ENCODE peak calls at places on chromosomes 11 and 22, in eight cellular contexts. Y, F, N, A, W, P, M and K are unnamed samples.

GRCh38 chr11:67318239-67318555 is 14.9 kb downstream of the SSH3 start:
- DNase-seq in Y (no peak), F (no peak), N (no peak), A (no peak), W (no peak), P (no peak), M (no peak), K (no peak)

GRCh38 chr11:94876645-94877445 is 96.5 kb downstream of the CWC15 start:
- DNase-seq in Y (no peak), F (peak; percentile 29), N (no peak), A (peak; percentile 76), W (peak; percentile 84), P (peak; percentile 73), M (no peak), K (no peak)

GRCh38 chr11:9901931-9902330 is 238.1 kb downstream of the SWAP70 start:
- DNase-seq in Y (no peak), F (no peak), N (no peak), A (no peak), W (no peak), P (no peak), M (no peak), K (no peak)

GRCh38 chr11:47408598-47409439 is 429 bp downstream of the SLC39A13 start:
- DNase-seq in Y (no peak), F (peak; percentile 79), N (no peak), A (peak; percentile 71), W (peak; percentile 54), P (peak; percentile 66), M (no peak), K (peak; percentile 69)

GRCh38 chr22:29820941-29821789 is 16.9 kb downstream of the ASCC2 start:
- DNase-seq in Y (no peak), F (peak; percentile 75), N (peak; percentile 80), A (peak; percentile 91), W (peak; percentile 83), P (peak; percentile 56), M (no peak), K (no peak)

GRCh38 chr11:106925245-106925644 is 93.0 kb downstream of the GUCY1A2 start:
- DNase-seq in Y (no peak), F (no peak), N (no peak), A (no peak), W (no peak), P (no peak), M (no peak), K (no peak)

GRCh38 chr22:25141994-25142620 is 57.6 kb upstream of the CRYBB3 start:
- DNase-seq in Y (no peak), F (no peak), N (no peak), A (no peak), W (no peak), P (no peak), M (no peak), K (peak; percentile 75)

GRCh38 chr11:47478651-47479329 is 29.9 kb upstream of the RAPSN start:
- DNase-seq in Y (no peak), F (no peak), N (no peak), A (no peak), W (no peak), P (no peak), M (no peak), K (no peak)

GRCh38 chr11:58505849-58506248 is 2.1 kb downstream of the OR5B21 start:
- DNase-seq in Y (no peak), F (no peak), N (no peak), A (no peak), W (no peak), P (no peak), M (no peak), K (no peak)

GRCh38 chr11:102592634-102593581 is 32.2 kb downstream of the MMP20 start:
- DNase-seq in Y (no peak), F (no peak), N (no peak), A (no peak), W (no peak), P (no peak), M (no peak), K (peak; percentile 30)

GRCh38 chr11:119518746-119519382 is 95.9 kb upstream of the THY1 start:
- DNase-seq in Y (no peak), F (peak; percentile 7), N (no peak), A (no peak), W (no peak), P (no peak), M (peak; percentile 76), K (peak; percentile 86)

GRCh38 chr11:31806186-31806943 is 4.8 kb downstream of the PAX6 start:
- DNase-seq in Y (no peak), F (no peak), N (peak; percentile 49), A (no peak), W (no peak), P (no peak), M (no peak), K (no peak)

GRCh38 chr11:116787786-116788486 is at the start of gene ZPR1:
- DNase-seq in Y (peak; percentile 85), F (peak; percentile 82), N (peak; percentile 86), A (peak; percentile 95), W (peak; percentile 87), P (peak; percentile 84), M (peak; percentile 51), K (peak; percentile 92)

GRCh38 chr22:44248926-44249325 is 63.8 kb downstream of the SHISAL1 start:
- DNase-seq in Y (no peak), F (no peak), N (no peak), A (no peak), W (no peak), P (no peak), M (no peak), K (no peak)

GRCh38 chr11:130023204-130023603 is 20.6 kb upstream of the PRDM10 start:
- DNase-seq in Y (no peak), F (peak; percentile 72), N (no peak), A (no peak), W (no peak), P (no peak), M (no peak), K (no peak)

GRCh38 chr11:130553306-130553705 is 104.9 kb downstream of the ADAMTS15 start:
- DNase-seq in Y (no peak), F (no peak), N (no peak), A (no peak), W (no peak), P (no peak), M (no peak), K (no peak)

GRCh38 chr11:87878373-87878779 is 296.9 kb downstream of the RAB38 start:
- DNase-seq in Y (no peak), F (peak; percentile 1), N (no peak), A (no peak), W (no peak), P (no peak), M (no peak), K (no peak)

GRCh38 chr22:42180349-42180842 is 49.8 kb upstream of the CYP2D6 start:
- DNase-seq in Y (peak; percentile 55), F (peak; percentile 91), N (no peak), A (no peak), W (peak; percentile 12), P (peak; percentile 34), M (no peak), K (no peak)
- H3K4me3 ChIP-seq in Y (no peak overlapping the region), F (no peak overlapping the region), N (no peak overlapping the region), A (no peak overlapping the region), W (no peak overlapping the region), P (no peak overlapping the region), M (no peak overlapping the region), K (no peak overlapping the region)

GRCh38 chr11:111206472-111206871 is 39.1 kb upstream of the POU2AF2 start:
- DNase-seq in Y (no peak), F (no peak), N (no peak), A (no peak), W (no peak), P (no peak), M (no peak), K (no peak)
- H3K36me3 ChIP-seq in Y (no peaks in the 10 kb centered on the region), F (no peaks in the 10 kb centered on the region), N (no peaks in the 10 kb centered on the region), A (no peaks in the 10 kb centered on the region), W (no peaks in the 10 kb centered on the region), P (no peaks in the 10 kb centered on the region), M (no peaks in the 10 kb centered on the region), K (no peaks in the 10 kb centered on the region)

GRCh38 chr22:32803020-32803758 is 1.7 kb downstream of the TIMP3 start:
- DNase-seq in Y (no peak), F (peak; percentile 67), N (no peak), A (no peak), W (no peak), P (no peak), M (no peak), K (peak; percentile 54)

GRCh38 chr22:32804823-32805585 is 3.5 kb downstream of the TIMP3 start:
- DNase-seq in Y (no peak), F (peak; percentile 44), N (no peak), A (no peak), W (no peak), P (no peak), M (no peak), K (no peak)

GRCh38 chr22:32804036-32804435 is 2.5 kb downstream of the TIMP3 start:
- DNase-seq in Y (no peak), F (no peak), N (no peak), A (no peak), W (no peak), P (no peak), M (no peak), K (no peak)

GRCh38 chr22:32806296-32806695 is 4.8 kb downstream of the TIMP3 start:
- DNase-seq in Y (no peak), F (no peak), N (no peak), A (no peak), W (no peak), P (no peak), M (no peak), K (no peak)

DNA sequence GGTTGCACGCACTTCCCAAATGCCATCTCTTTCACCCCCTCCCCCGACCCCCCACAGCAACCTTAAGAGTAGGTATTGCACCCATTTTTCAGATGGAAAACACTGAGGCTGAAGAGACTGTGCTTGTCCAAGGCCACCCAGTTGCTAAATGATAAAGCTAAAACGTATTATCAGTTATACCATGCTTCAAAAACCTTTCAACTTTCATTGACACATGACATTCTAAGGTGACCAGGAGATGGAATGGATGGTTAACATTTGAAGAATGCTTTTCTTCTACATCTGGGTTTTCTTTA is 4.0 kb downstream of the TIMP3 start:
- DNase-seq in Y (no peak), F (no peak), N (no peak), A (no peak), W (no peak), P (no peak), M (no peak), K (no peak)
- H3K4me3 ChIP-seq in Y (no peak overlapping the region), F (no peak overlapping the region), N (no peak overlapping the region), A (peak overlapping the region; percentile 73), W (no peak overlapping the region), P (peak overlapping the region; percentile 78), M (no peak overlapping the region), K (no peak overlapping the region)

DNA sequence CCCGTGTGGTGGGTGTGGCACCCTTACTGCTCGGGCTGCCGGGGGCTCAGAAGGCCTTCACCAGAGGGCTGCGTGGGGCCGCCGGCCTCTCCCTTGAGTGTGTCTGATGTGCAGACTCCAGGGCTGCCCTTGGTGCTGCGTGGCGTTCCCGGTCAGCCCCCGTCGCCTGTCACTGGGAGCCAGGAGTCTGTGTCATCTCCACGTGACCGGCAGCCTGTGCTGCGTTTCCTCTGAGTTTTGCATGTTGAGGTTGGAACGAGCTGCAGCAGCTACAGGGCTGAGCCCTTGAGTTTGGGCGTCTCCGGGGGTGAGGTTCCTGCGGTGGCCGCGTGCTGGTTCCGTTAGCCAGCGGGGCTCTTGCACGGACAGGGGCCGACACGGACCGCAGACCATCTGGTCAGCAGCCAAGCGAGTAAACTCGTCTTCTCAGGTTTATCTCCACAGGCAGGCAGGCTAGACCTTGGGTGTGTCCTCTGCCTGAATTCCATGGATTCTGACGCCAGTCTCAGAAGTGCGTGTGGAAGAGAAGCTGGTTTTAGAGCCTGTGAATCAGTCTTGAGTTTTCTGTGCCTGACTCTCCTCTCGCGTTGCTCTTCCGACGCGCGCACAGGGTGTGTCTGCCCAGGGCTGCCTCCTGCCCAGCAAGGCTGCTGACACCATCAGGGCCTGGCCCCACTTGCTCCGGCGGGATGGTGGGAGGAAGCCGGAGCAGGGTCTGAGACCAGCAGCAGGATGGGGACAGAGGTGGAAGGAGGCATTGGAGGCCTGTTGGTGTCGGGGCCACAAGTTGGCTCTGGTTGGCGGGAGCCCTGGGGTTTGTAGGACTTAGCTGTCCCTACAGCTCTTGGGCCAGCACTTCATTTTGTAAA is 10.5 kb downstream of the PTDSS2 start:
- DNase-seq in Y (no peak), F (no peak), N (no peak), A (peak; percentile 66), W (peak; percentile 54), P (no peak), M (no peak), K (no peak)
- H3K36me3 ChIP-seq in Y (peaks cover 4% of the 10 kb centered on the region), F (no peaks in the 10 kb centered on the region), N (peaks cover 5% of the 10 kb centered on the region), A (peaks cover 8% of the 10 kb centered on the region), W (peaks cover 35% of the 10 kb centered on the region), P (peaks cover 3% of the 10 kb centered on the region), M (peaks cover 68% of the 10 kb centered on the region), K (peaks cover 4% of the 10 kb centered on the region)